ENCODE peak calls at places on chromosome 9, in seven cellular contexts. B, W, T, J, G, M and A are unnamed samples.

GRCh38 chr9:23850242-23851023 is 24.4 kb upstream of the ELAVL2 start:
- DNase-seq in M (no peak), J (no peak), B (peak), G (no peak), W (no peak), T (no peak), A (no peak)

GRCh38 chr9:89404074-89404473 is 85.8 kb downstream of the SECISBP2 start:
- DNase-seq in T (no peak), W (no peak), J (no peak), B (no peak), G (no peak), M (no peak), A (no peak)

GRCh38 chr9:88378317-88378716 is 9.9 kb upstream of the SPIN1 start:
- DNase-seq in B (peak), M (peak), G (peak), W (no peak), J (no peak), T (no peak), A (no peak)

GRCh38 chr9:105663914-105664313 is 1.7 kb downstream of the TAL2 start:
- DNase-seq in M (no peak), G (no peak), J (no peak), T (no peak), B (no peak), W (no peak), A (no peak)

GRCh38 chr9:94697972-94698581 is 28.4 kb upstream of the AOPEP start:
- DNase-seq in B (peak), G (peak), T (no peak), J (no peak), W (no peak), M (no peak), A (no peak)

GRCh38 chr9:84062538-84062937 is 81.9 kb downstream of the RMI1 start:
- DNase-seq in J (no peak), W (no peak), G (no peak), T (no peak), B (no peak), M (no peak), A (peak)

GRCh38 chr9:87068177-87068845 is 121.0 kb upstream of the GAS1 start:
- DNase-seq in T (no peak), W (no peak), G (no peak), J (no peak), B (no peak), M (no peak), A (no peak)

GRCh38 chr9:115134941-115135340 is 17.0 kb upstream of the TNC start:
- DNase-seq in J (no peak), T (no peak), G (peak), B (no peak), W (no peak), M (no peak), A (no peak)

GRCh38 chr9:37676411-37676830 is 25.7 kb downstream of the FRMPD1 start:
- DNase-seq in M (no peak), G (no peak), W (no peak), B (peak), T (no peak), J (no peak), A (peak)

GRCh38 chr9:98495530-98495929 is 213.2 kb downstream of the GABBR2 start:
- DNase-seq in T (no peak), G (no peak), J (no peak), B (no peak), W (no peak), M (no peak), A (no peak)

GRCh38 chr9:130443840-130444492 is 795 bp upstream of the ASS1 start:
- DNase-seq in J (no peak), W (peak), G (peak), M (no peak), B (no peak), T (no peak), A (no peak)

GRCh38 chr9:99079542-99079941 is 25.4 kb upstream of the TGFBR1 start:
- DNase-seq in J (no peak), W (no peak), T (no peak), B (no peak), G (no peak), M (no peak), A (no peak)

GRCh38 chr9:76218868-76219462 is 175.3 kb downstream of the RFK start:
- DNase-seq in J (no peak), G (peak), B (peak), W (no peak), M (no peak), T (no peak), A (no peak)

GRCh38 chr9:100525563-100525962 is 52.3 kb upstream of the CAVIN4 start:
- DNase-seq in W (no peak), J (no peak), T (no peak), B (no peak), G (peak), M (no peak), A (no peak)

DNA sequence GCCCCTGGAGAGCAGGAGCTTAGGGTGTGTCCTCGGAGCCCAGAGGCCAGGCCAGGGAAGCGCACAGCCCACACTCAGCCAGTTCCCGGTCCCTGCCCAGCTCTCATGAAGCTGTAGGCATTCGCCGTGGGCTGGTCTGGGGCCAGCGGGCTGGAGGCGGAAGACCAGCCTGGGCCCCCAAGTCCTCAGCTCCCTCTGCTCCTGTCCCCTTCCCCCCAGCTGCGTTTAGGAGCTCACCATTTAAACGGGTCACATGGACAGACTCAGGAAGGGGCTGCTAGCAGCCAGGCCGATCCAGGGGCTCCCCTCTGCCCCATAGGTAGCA is 17.4 kb downstream of the DNLZ start:
- DNase-seq in G (no peak), B (no peak), W (no peak), J (no peak), M (no peak), T (no peak), A (no peak)
- H3K4me3 ChIP-seq in G (no peak), B (no peak), W (no peak), J (peak), M (no peak), T (no peak), A (no peak)

DNA sequence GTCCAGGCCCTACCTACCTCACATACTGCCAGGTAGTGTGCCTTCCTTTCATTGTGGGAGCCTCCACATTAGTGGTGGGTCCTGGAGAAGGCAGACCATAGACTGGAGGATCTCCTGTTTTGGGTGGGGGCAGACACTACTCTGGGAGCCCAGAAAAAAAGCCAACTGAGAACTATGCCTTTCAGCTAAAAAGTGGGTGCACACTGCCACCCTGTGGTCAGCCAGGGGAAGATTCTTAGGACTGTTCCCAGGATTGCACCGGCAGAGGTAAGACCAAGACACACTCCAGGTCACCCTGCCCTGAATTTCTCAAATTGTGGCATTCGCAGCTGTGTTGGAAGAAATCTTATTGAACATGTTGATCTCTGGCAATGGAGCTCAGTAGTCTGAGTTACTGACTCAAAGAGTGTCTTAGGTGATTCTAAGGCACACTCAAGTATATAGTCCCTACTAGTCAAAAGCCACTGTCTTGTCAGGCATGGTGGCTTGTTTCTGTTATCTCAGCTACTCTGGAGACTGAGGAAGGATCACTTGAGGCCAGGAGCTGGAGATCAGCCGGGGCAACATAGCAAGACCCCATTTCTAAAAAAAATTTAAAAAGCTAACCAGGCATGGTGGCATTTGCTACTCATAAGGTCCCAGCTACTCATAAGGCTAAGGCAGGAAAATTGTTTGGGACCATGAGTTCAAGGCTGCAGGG is 3.6 kb downstream of the SIGMAR1 start:
- DNase-seq in M (peak), T (peak), J (peak), W (peak), G (peak), B (peak), A (peak)
- TF ChIP-seq CTCF in M (peak), T (peak), J (peak), W (peak), G (peak), B (peak), A (peak)

GRCh38 chr9:133760713-133761290 is 22.6 kb upstream of the SARDH start:
- DNase-seq in J (no peak), B (no peak), G (no peak), T (no peak), M (no peak), W (peak), A (no peak)

GRCh38 chr9:133762488-133763271 is 24.5 kb upstream of the SARDH start:
- DNase-seq in W (peak), M (no peak), G (no peak), J (no peak), B (no peak), T (no peak), A (no peak)

GRCh38 chr9:133759946-133760345 is 21.8 kb upstream of the SARDH start:
- DNase-seq in G (no peak), B (no peak), T (no peak), W (no peak), J (no peak), M (no peak), A (no peak)

GRCh38 chr9:133763272-133764183 is 25.4 kb upstream of the SARDH start:
- DNase-seq in G (peak), W (peak), B (peak), J (no peak), T (no peak), M (peak), A (no peak)

GRCh38 chr9:133761641-133762248 is 23.6 kb upstream of the SARDH start:
- DNase-seq in M (no peak), W (peak), T (no peak), J (no peak), G (no peak), B (no peak), A (no peak)
- H3K4me3 ChIP-seq in M (no peak), W (no peak), T (no peak), J (no peak), G (no peak), B (no peak), A (no peak)

GRCh38 chr9:30036558-30036957 is 2347.9 kb upstream of the ACO1 start:
- DNase-seq in T (no peak), J (no peak), W (no peak), M (no peak), G (no peak), B (no peak), A (no peak)

GRCh38 chr9:30039712-30040111 is 2344.7 kb upstream of the ACO1 start:
- DNase-seq in B (no peak), T (no peak), G (no peak), J (no peak), W (no peak), M (no peak), A (no peak)
- TF ChIP-seq CTCF in B (no peak), T (no peak), G (no peak), J (no peak), W (no peak), M (no peak), A (peak)

DNA sequence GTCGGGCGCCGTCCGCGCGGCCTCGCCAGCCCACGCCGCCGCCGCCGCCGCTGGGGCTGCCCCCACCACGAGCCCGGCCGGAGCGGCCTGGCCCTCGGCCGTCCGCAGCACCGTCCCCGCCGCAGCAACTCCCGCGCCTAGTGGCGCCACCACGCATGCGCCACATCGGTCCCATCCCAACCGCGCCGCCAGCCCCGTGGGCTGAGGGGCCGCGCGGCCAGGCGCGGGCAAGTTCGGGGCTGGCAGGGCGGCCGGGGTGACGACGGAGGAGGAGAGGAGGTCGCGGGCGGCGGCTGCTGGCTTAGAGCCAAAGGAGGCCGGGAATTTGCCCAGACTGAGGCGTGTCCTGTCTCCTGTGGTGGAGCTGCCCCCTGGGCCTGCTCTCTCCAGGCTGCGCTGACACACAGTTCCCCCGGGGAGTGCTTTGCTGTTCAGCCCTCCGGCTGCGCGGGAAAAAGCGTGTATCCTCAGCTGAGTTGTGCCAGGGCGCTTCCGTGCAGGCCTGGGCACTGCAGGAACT is at the start of gene TUSC1:
- DNase-seq in W (peak), J (peak), M (peak), G (peak), B (peak), T (peak), A (no peak)
- H3K4me3 ChIP-seq in W (peak), J (peak), M (peak), G (peak), B (peak), T (peak), A (peak)

GRCh38 chr9:818958-819357 is 22.5 kb upstream of the DMRT1 start:
- DNase-seq in G (no peak), W (peak), M (no peak), J (no peak), B (no peak), T (no peak), A (no peak)
- TF ChIP-seq CTCF in G (no peak), W (no peak), M (no peak), J (no peak), B (no peak), T (no peak), A (no peak)

DNA sequence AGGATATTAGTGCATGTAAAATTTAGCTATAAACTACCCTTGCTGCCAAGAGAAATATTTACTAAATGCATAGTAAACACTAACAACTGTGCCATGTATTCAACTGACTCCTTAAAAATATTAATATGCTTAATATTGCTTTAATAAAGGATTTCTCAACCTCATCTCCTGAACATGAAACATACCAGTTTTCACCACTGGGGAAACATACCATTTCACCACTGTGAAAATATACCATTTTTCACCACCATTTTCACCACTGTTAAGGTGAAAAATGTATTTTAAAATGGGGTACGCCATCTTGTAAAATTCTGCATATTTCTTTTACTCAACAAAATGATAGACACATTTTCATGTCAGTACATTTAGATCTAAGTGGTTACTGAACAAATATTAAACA is 4.5 kb downstream of the RAB14 start:
- DNase-seq in J (no peak), B (no peak), W (no peak), T (no peak), G (no peak), M (no peak), A (no peak)
- H3K4me3 ChIP-seq in J (no peak), B (no peak), W (no peak), T (no peak), G (no peak), M (no peak), A (no peak)

GRCh38 chr9:21559402-21560280 is 77.5 kb upstream of the IFNE start:
- DNase-seq in J (no peak), W (peak), G (peak), B (peak), M (peak), T (peak), A (no peak)
- TF ChIP-seq CTCF in J (no peak), W (no peak), G (no peak), B (no peak), M (no peak), T (no peak), A (no peak)

GRCh38 chr9:109311731-109312130 is 9.1 kb downstream of the EPB41L4B start:
- DNase-seq in G (no peak), M (no peak), W (no peak), B (no peak), T (no peak), J (no peak), A (no peak)

GRCh38 chr9:109311281-109311680 is 9.6 kb downstream of the EPB41L4B start:
- DNase-seq in B (peak), T (no peak), W (no peak), J (no peak), G (no peak), M (no peak), A (no peak)

GRCh38 chr9:109314011-109314531 is 6.8 kb downstream of the EPB41L4B start:
- DNase-seq in T (no peak), G (no peak), M (no peak), W (no peak), B (no peak), J (no peak), A (no peak)

GRCh38 chr9:109313351-109313750 is 7.5 kb downstream of the EPB41L4B start:
- DNase-seq in T (no peak), W (no peak), B (no peak), G (no peak), J (no peak), M (no peak), A (no peak)

GRCh38 chr9:109312783-109313182 is 8.1 kb downstream of the EPB41L4B start:
- DNase-seq in J (no peak), B (no peak), W (no peak), G (no peak), M (no peak), T (no peak), A (no peak)
- H3K4me3 ChIP-seq in J (no peak), B (no peak), W (no peak), G (no peak), M (no peak), T (no peak), A (no peak)